ENCODE peak calls at places on chromosomes 12 and 14, in eight cellular contexts. One of them, this sample, is unnamed.

GRCh38 chr12:132030367-132031038 is 80.8 kb downstream of the EP400 start:
- DNase-seq in KG1: no peak
- DNase-seq in T-cell: no peak
- DNase-seq in NCI-H1436: no peak
- DNase-seq in A549: no peak
- DNase-seq in OCI-LY7: no peak
- DNase-seq in foreskin fibroblast: peak
- DNase-seq in renal cortical epithelial cell: no peak
- DNase-seq in this sample: no peak

GRCh38 chr12:91205791-91206190 is 23.2 kb upstream of the DCN start:
- DNase-seq in KG1: no peak
- DNase-seq in T-cell: no peak
- DNase-seq in NCI-H1436: no peak
- DNase-seq in A549: no peak
- DNase-seq in OCI-LY7: no peak
- DNase-seq in foreskin fibroblast: no peak
- DNase-seq in renal cortical epithelial cell: no peak
- DNase-seq in this sample: no peak

GRCh38 chr12:1533602-1534304 is 60.6 kb downstream of the FBXL14 start:
- DNase-seq in KG1: peak
- DNase-seq in T-cell: no peak
- DNase-seq in NCI-H1436: no peak
- DNase-seq in A549: no peak
- DNase-seq in OCI-LY7: peak
- DNase-seq in foreskin fibroblast: no peak
- DNase-seq in renal cortical epithelial cell: peak
- DNase-seq in this sample: peak

GRCh38 chr12:646303-647038 is 16.8 kb downstream of the NINJ2 start:
- DNase-seq in KG1: no peak
- DNase-seq in T-cell: no peak
- DNase-seq in NCI-H1436: no peak
- DNase-seq in A549: no peak
- DNase-seq in OCI-LY7: no peak
- DNase-seq in foreskin fibroblast: no peak
- DNase-seq in renal cortical epithelial cell: no peak
- DNase-seq in this sample: no peak

GRCh38 chr12:96108321-96108720 is 72.9 kb upstream of the LTA4H start:
- DNase-seq in KG1: peak
- DNase-seq in T-cell: no peak
- DNase-seq in NCI-H1436: no peak
- DNase-seq in A549: no peak
- DNase-seq in OCI-LY7: peak
- DNase-seq in foreskin fibroblast: no peak
- DNase-seq in renal cortical epithelial cell: no peak
- DNase-seq in this sample: peak

GRCh38 chr14:99391671-99392070 is 89.0 kb downstream of the SETD3 start:
- DNase-seq in KG1: no peak
- DNase-seq in T-cell: no peak
- DNase-seq in NCI-H1436: no peak
- DNase-seq in A549: no peak
- DNase-seq in OCI-LY7: no peak
- DNase-seq in foreskin fibroblast: peak
- DNase-seq in renal cortical epithelial cell: no peak
- DNase-seq in this sample: no peak

GRCh38 chr14:74846968-74847549 is 28.9 kb downstream of the PROX2 start:
- DNase-seq in KG1: no peak
- DNase-seq in T-cell: no peak
- DNase-seq in NCI-H1436: no peak
- DNase-seq in A549: no peak
- DNase-seq in OCI-LY7: no peak
- DNase-seq in foreskin fibroblast: peak
- DNase-seq in renal cortical epithelial cell: peak
- DNase-seq in this sample: no peak

GRCh38 chr12:29026419-29026818 is 122.7 kb upstream of the FAR2 start:
- DNase-seq in KG1: no peak
- DNase-seq in T-cell: no peak
- DNase-seq in NCI-H1436: no peak
- DNase-seq in A549: no peak
- DNase-seq in OCI-LY7: no peak
- DNase-seq in foreskin fibroblast: no peak
- DNase-seq in renal cortical epithelial cell: peak
- DNase-seq in this sample: no peak

GRCh38 chr12:40691913-40692616 is at the start of gene CNTN1:
- DNase-seq in KG1: no peak
- DNase-seq in T-cell: no peak
- DNase-seq in NCI-H1436: peak
- DNase-seq in A549: peak
- DNase-seq in OCI-LY7: no peak
- DNase-seq in foreskin fibroblast: peak
- DNase-seq in renal cortical epithelial cell: peak
- DNase-seq in this sample: peak

GRCh38 chr12:49346659-49347306 is at the start of gene DNAJC22:
- DNase-seq in KG1: no peak
- DNase-seq in T-cell: no peak
- DNase-seq in NCI-H1436: no peak
- DNase-seq in A549: no peak
- DNase-seq in OCI-LY7: peak
- DNase-seq in foreskin fibroblast: no peak
- DNase-seq in renal cortical epithelial cell: no peak
- DNase-seq in this sample: no peak

GRCh38 chr12:85625467-85625866 is 210.7 kb downstream of the RASSF9 start:
- DNase-seq in KG1: no peak
- DNase-seq in T-cell: no peak
- DNase-seq in NCI-H1436: no peak
- DNase-seq in A549: no peak
- DNase-seq in OCI-LY7: no peak
- DNase-seq in foreskin fibroblast: no peak
- DNase-seq in renal cortical epithelial cell: no peak
- DNase-seq in this sample: no peak

GRCh38 chr14:71193663-71194062 is 286.4 kb downstream of the PCNX1 start:
- DNase-seq in KG1: no peak
- DNase-seq in T-cell: no peak
- DNase-seq in NCI-H1436: no peak
- DNase-seq in A549: no peak
- DNase-seq in OCI-LY7: no peak
- DNase-seq in foreskin fibroblast: no peak
- DNase-seq in renal cortical epithelial cell: peak
- DNase-seq in this sample: no peak

GRCh38 chr12:71014180-71014785 is 93.7 kb upstream of the PTPRR start:
- DNase-seq in KG1: no peak
- DNase-seq in T-cell: no peak
- DNase-seq in NCI-H1436: no peak
- DNase-seq in A549: peak
- DNase-seq in OCI-LY7: no peak
- DNase-seq in foreskin fibroblast: peak
- DNase-seq in renal cortical epithelial cell: peak
- DNase-seq in this sample: no peak

GRCh38 chr12:77122236-77122635 is 56.9 kb upstream of the E2F7 start:
- DNase-seq in KG1: no peak
- DNase-seq in T-cell: no peak
- DNase-seq in NCI-H1436: no peak
- DNase-seq in A549: no peak
- DNase-seq in OCI-LY7: no peak
- DNase-seq in foreskin fibroblast: peak
- DNase-seq in renal cortical epithelial cell: peak
- DNase-seq in this sample: no peak

GRCh38 chr12:91189526-91189925 is 6.9 kb upstream of the DCN start:
- DNase-seq in KG1: no peak
- DNase-seq in T-cell: no peak
- DNase-seq in NCI-H1436: no peak
- DNase-seq in A549: no peak
- DNase-seq in OCI-LY7: no peak
- DNase-seq in foreskin fibroblast: peak
- DNase-seq in renal cortical epithelial cell: peak
- DNase-seq in this sample: no peak

GRCh38 chr12:16175893-16176292 is 101.6 kb downstream of the SLC15A5 start:
- DNase-seq in KG1: no peak
- DNase-seq in T-cell: no peak
- DNase-seq in NCI-H1436: no peak
- DNase-seq in A549: no peak
- DNase-seq in OCI-LY7: no peak
- DNase-seq in foreskin fibroblast: no peak
- DNase-seq in renal cortical epithelial cell: peak
- DNase-seq in this sample: no peak

GRCh38 chr12:54173066-54173726 is 15.6 kb downstream of the SMUG1 start:
- DNase-seq in KG1: no peak
- DNase-seq in T-cell: peak
- DNase-seq in NCI-H1436: no peak
- DNase-seq in A549: no peak
- DNase-seq in OCI-LY7: no peak
- DNase-seq in foreskin fibroblast: peak
- DNase-seq in renal cortical epithelial cell: no peak
- DNase-seq in this sample: peak

GRCh38 chr12:22728989-22729388 is 104.0 kb downstream of the ETNK1 start:
- DNase-seq in KG1: no peak
- DNase-seq in T-cell: no peak
- DNase-seq in NCI-H1436: no peak
- DNase-seq in A549: no peak
- DNase-seq in OCI-LY7: no peak
- DNase-seq in foreskin fibroblast: no peak
- DNase-seq in renal cortical epithelial cell: peak
- DNase-seq in this sample: no peak

GRCh38 chr12:67728296-67728666 is 79.7 kb downstream of the DYRK2 start:
- DNase-seq in KG1: no peak
- DNase-seq in T-cell: no peak
- DNase-seq in NCI-H1436: no peak
- DNase-seq in A549: no peak
- DNase-seq in OCI-LY7: no peak
- DNase-seq in foreskin fibroblast: no peak
- DNase-seq in renal cortical epithelial cell: no peak
- DNase-seq in this sample: no peak

GRCh38 chr14:24231263-24232120 is 675 bp downstream of the NEDD8 start:
- DNase-seq in KG1: no peak
- DNase-seq in T-cell: peak
- DNase-seq in NCI-H1436: no peak
- DNase-seq in A549: peak
- DNase-seq in OCI-LY7: peak
- DNase-seq in foreskin fibroblast: no peak
- DNase-seq in renal cortical epithelial cell: no peak
- DNase-seq in this sample: peak

GRCh38 chr12:117863004-117863709 is 105.6 kb downstream of the KSR2 start:
- DNase-seq in KG1: no peak
- DNase-seq in T-cell: no peak
- DNase-seq in NCI-H1436: no peak
- DNase-seq in A549: no peak
- DNase-seq in OCI-LY7: no peak
- DNase-seq in foreskin fibroblast: peak
- DNase-seq in renal cortical epithelial cell: peak
- DNase-seq in this sample: no peak

GRCh38 chr12:112950701-112951100 is 12.4 kb downstream of the OAS3 start:
- DNase-seq in KG1: no peak
- DNase-seq in T-cell: no peak
- DNase-seq in NCI-H1436: no peak
- DNase-seq in A549: no peak
- DNase-seq in OCI-LY7: no peak
- DNase-seq in foreskin fibroblast: no peak
- DNase-seq in renal cortical epithelial cell: no peak
- DNase-seq in this sample: no peak

GRCh38 chr12:132257955-132258490 is 71.4 kb downstream of the GALNT9 start:
- DNase-seq in KG1: no peak
- DNase-seq in T-cell: no peak
- DNase-seq in NCI-H1436: no peak
- DNase-seq in A549: no peak
- DNase-seq in OCI-LY7: no peak
- DNase-seq in foreskin fibroblast: no peak
- DNase-seq in renal cortical epithelial cell: no peak
- DNase-seq in this sample: no peak